ENCODE peak calls at places on chromosomes 16 and 17, in eight cellular contexts. Z is activated naive CD4-positive, alpha-beta T cell; A is T1000; F is activated T-cell treated with anti-CD3 and anti-CD28 coated beads, Interleukin-2, amount 50 U/mL, for 1 hour; V is CD4-positive, CD25-positive, alpha-beta regulatory T cell; D is T-helper 17 cell; J is activated CD8-positive, alpha-beta T cell treated with anti-CD3 and anti-CD28 coated beads, Interleukin-2, amount 10 ng/mL, durations not matched to agents 7 days and 5 days; T is stimulated activated CD4-positive, alpha-beta T cell treated with anti-CD3 and anti-CD28 coated beads, Interleukin-4, amount 100 ng/mL, for 4 hours. Y is an unnamed sample.

GRCh38 chr17:53627511-53627910 is 195.2 kb upstream of the KIF2B start:
- DNase-seq in Z (no peak), A (no peak), F (no peak), V (no peak), D (no peak), J (no peak), T (no peak), Y (no peak)

GRCh38 chr17:66522591-66523272 is 220.3 kb downstream of the PRKCA start:
- DNase-seq in Z (no peak), A (no peak), F (no peak), V (no peak), D (no peak), J (no peak), T (no peak), Y (no peak)

GRCh38 chr16:12618515-12618914 is 185.2 kb downstream of the CPPED1 start:
- DNase-seq in Z (no peak), A (no peak), F (no peak), V (no peak), D (no peak), J (no peak), T (no peak), Y (no peak)

GRCh38 chr17:82863941-82864720 is 24.3 kb upstream of the ZNF750 start:
- DNase-seq in Z (peak), A (peak), F (peak), V (peak), D (peak), J (peak), T (peak), Y (peak)

GRCh38 chr17:1078831-1079561 is 82.1 kb downstream of the TIMM22 start:
- DNase-seq in Z (no peak), A (no peak), F (no peak), V (no peak), D (no peak), J (no peak), T (no peak), Y (no peak)

GRCh38 chr16:89787365-89787805 is 29.1 kb downstream of the FANCA start:
- DNase-seq in Z (no peak), A (no peak), F (no peak), V (no peak), D (no peak), J (no peak), T (no peak), Y (no peak)

GRCh38 chr16:1639282-1639681 is 27.1 kb downstream of the CRAMP1 start:
- DNase-seq in Z (no peak), A (no peak), F (no peak), V (no peak), D (no peak), J (no peak), T (no peak), Y (no peak)

GRCh38 chr16:69917311-69917710 is 33.8 kb upstream of the CLEC18A start:
- DNase-seq in Z (no peak), A (no peak), F (no peak), V (no peak), D (no peak), J (no peak), T (no peak), Y (no peak)

GRCh38 chr16:30351001-30351441 is 4.1 kb downstream of the CD2BP2 start:
- DNase-seq in Z (no peak), A (no peak), F (no peak), V (no peak), D (no peak), J (no peak), T (no peak), Y (no peak)

GRCh38 chr17:9162275-9162985 is 141.1 kb downstream of the NTN1 start:
- DNase-seq in Z (no peak), A (no peak), F (no peak), V (no peak), D (no peak), J (no peak), T (no peak), Y (no peak)

GRCh38 chr17:39738568-39738901 is 797 bp downstream of the GRB7 start:
- DNase-seq in Z (no peak), A (no peak), F (peak), V (peak), D (peak), J (peak), T (peak), Y (no peak)

GRCh38 chr17:77723071-77723908 is 235.2 kb upstream of the TNRC6C start:
- DNase-seq in Z (no peak), A (no peak), F (no peak), V (no peak), D (no peak), J (peak), T (no peak), Y (no peak)

GRCh38 chr16:75541236-75541635 is 5.3 kb upstream of the CHST5 start:
- DNase-seq in Z (no peak), A (no peak), F (no peak), V (no peak), D (no peak), J (no peak), T (no peak), Y (no peak)

GRCh38 chr17:66975614-66976378 is 11.3 kb downstream of the CACNG4 start:
- DNase-seq in Z (no peak), A (no peak), F (no peak), V (no peak), D (no peak), J (no peak), T (no peak), Y (peak)